ENCODE peak calls at places on chromosomes 12 and 14, in eight cellular contexts. One of them, this sample, is unnamed.

GRCh38 chr12:101803978-101804377 is 26.8 kb downstream of the GNPTAB start:
- DNase-seq in H54: no peak
- DNase-seq in right lobe of liver: no peak
- DNase-seq in tibial nerve: no peak
- DNase-seq in lower leg skin: no peak
- DNase-seq in breast epithelium: no peak
- DNase-seq in esophagus squamous epithelium: no peak
- DNase-seq in adrenal gland: no peak
- DNase-seq in this sample: no peak

GRCh38 chr14:75595211-75595610 is 16.8 kb downstream of the FLVCR2 start:
- DNase-seq in H54: no peak
- DNase-seq in right lobe of liver: no peak
- DNase-seq in tibial nerve: no peak
- DNase-seq in lower leg skin: no peak
- DNase-seq in breast epithelium: no peak
- DNase-seq in esophagus squamous epithelium: no peak
- DNase-seq in adrenal gland: no peak
- DNase-seq in this sample: no peak

GRCh38 chr14:100159107-100159864 is at the start of gene DEGS2:
- DNase-seq in H54: no peak
- DNase-seq in right lobe of liver: no peak
- DNase-seq in tibial nerve: no peak
- DNase-seq in lower leg skin: no peak
- DNase-seq in breast epithelium: no peak
- DNase-seq in esophagus squamous epithelium: no peak
- DNase-seq in adrenal gland: no peak
- DNase-seq in this sample: no peak

GRCh38 chr12:72511906-72512305 is 239.7 kb downstream of the TRHDE start:
- DNase-seq in H54: no peak
- DNase-seq in right lobe of liver: no peak
- DNase-seq in tibial nerve: no peak
- DNase-seq in lower leg skin: no peak
- DNase-seq in breast epithelium: no peak
- DNase-seq in esophagus squamous epithelium: no peak
- DNase-seq in adrenal gland: no peak
- DNase-seq in this sample: no peak

GRCh38 chr12:45050331-45050750 is 558 bp downstream of the DBX2 start:
- DNase-seq in H54: no peak
- DNase-seq in right lobe of liver: no peak
- DNase-seq in tibial nerve: no peak
- DNase-seq in lower leg skin: no peak
- DNase-seq in breast epithelium: no peak
- DNase-seq in esophagus squamous epithelium: no peak
- DNase-seq in adrenal gland: no peak
- DNase-seq in this sample: no peak

GRCh38 chr12:96912261-96912660 is 5.2 kb downstream of the NEDD1 start:
- DNase-seq in H54: no peak
- DNase-seq in right lobe of liver: no peak
- DNase-seq in tibial nerve: no peak
- DNase-seq in lower leg skin: no peak
- DNase-seq in breast epithelium: no peak
- DNase-seq in esophagus squamous epithelium: no peak
- DNase-seq in adrenal gland: no peak
- DNase-seq in this sample: no peak

GRCh38 chr12:7844131-7844530 is 28.6 kb downstream of the SLC2A14 start:
- DNase-seq in H54: no peak
- DNase-seq in right lobe of liver: no peak
- DNase-seq in tibial nerve: no peak
- DNase-seq in lower leg skin: no peak
- DNase-seq in breast epithelium: no peak
- DNase-seq in esophagus squamous epithelium: no peak
- DNase-seq in adrenal gland: no peak
- DNase-seq in this sample: peak; percentile 68

GRCh38 chr14:26872930-26873470 is 275.2 kb upstream of the NOVA1 start:
- DNase-seq in H54: no peak
- DNase-seq in right lobe of liver: no peak
- DNase-seq in tibial nerve: no peak
- DNase-seq in lower leg skin: peak; percentile 77
- DNase-seq in breast epithelium: no peak
- DNase-seq in esophagus squamous epithelium: no peak
- DNase-seq in adrenal gland: no peak
- DNase-seq in this sample: no peak

GRCh38 chr14:31243860-31244259 is 36.3 kb upstream of the HECTD1 start:
- DNase-seq in H54: no peak
- DNase-seq in right lobe of liver: no peak
- DNase-seq in tibial nerve: no peak
- DNase-seq in lower leg skin: peak; percentile 83
- DNase-seq in breast epithelium: no peak
- DNase-seq in esophagus squamous epithelium: no peak
- DNase-seq in adrenal gland: no peak
- DNase-seq in this sample: peak; percentile 19

GRCh38 chr14:101596742-101597141 is 35.4 kb downstream of the DIO3 start:
- DNase-seq in H54: no peak
- DNase-seq in right lobe of liver: peak; percentile 29
- DNase-seq in tibial nerve: no peak
- DNase-seq in lower leg skin: peak; percentile 50
- DNase-seq in breast epithelium: no peak
- DNase-seq in esophagus squamous epithelium: no peak
- DNase-seq in adrenal gland: no peak
- DNase-seq in this sample: no peak

GRCh38 chr12:111445311-111446043 is 39.8 kb downstream of the SH2B3 start:
- DNase-seq in H54: no peak
- DNase-seq in right lobe of liver: peak; percentile 46
- DNase-seq in tibial nerve: no peak
- DNase-seq in lower leg skin: peak; percentile 76
- DNase-seq in breast epithelium: no peak
- DNase-seq in esophagus squamous epithelium: no peak
- DNase-seq in adrenal gland: no peak
- DNase-seq in this sample: no peak

GRCh38 chr14:101562659-101563351 is 1.5 kb downstream of the DIO3 start:
- DNase-seq in H54: no peak
- DNase-seq in right lobe of liver: no peak
- DNase-seq in tibial nerve: no peak
- DNase-seq in lower leg skin: no peak
- DNase-seq in breast epithelium: no peak
- DNase-seq in esophagus squamous epithelium: no peak
- DNase-seq in adrenal gland: no peak
- DNase-seq in this sample: no peak

GRCh38 chr12:13981296-13981962 is at the start of gene GRIN2B:
- DNase-seq in H54: no peak
- DNase-seq in right lobe of liver: no peak
- DNase-seq in tibial nerve: no peak
- DNase-seq in lower leg skin: no peak
- DNase-seq in breast epithelium: no peak
- DNase-seq in esophagus squamous epithelium: no peak
- DNase-seq in adrenal gland: no peak
- DNase-seq in this sample: no peak

GRCh38 chr12:55034218-55034617 is 14.4 kb downstream of the NEUROD4 start:
- DNase-seq in H54: no peak
- DNase-seq in right lobe of liver: no peak
- DNase-seq in tibial nerve: no peak
- DNase-seq in lower leg skin: no peak
- DNase-seq in breast epithelium: no peak
- DNase-seq in esophagus squamous epithelium: no peak
- DNase-seq in adrenal gland: no peak
- DNase-seq in this sample: no peak

GRCh38 chr12:121921106-121921505 is 2.7 kb downstream of the CFAP251 start:
- DNase-seq in H54: no peak
- DNase-seq in right lobe of liver: no peak
- DNase-seq in tibial nerve: no peak
- DNase-seq in lower leg skin: no peak
- DNase-seq in breast epithelium: no peak
- DNase-seq in esophagus squamous epithelium: no peak
- DNase-seq in adrenal gland: no peak
- DNase-seq in this sample: no peak

GRCh38 chr14:55581011-55581806 is 1.2 kb downstream of the KTN1 start:
- DNase-seq in H54: no peak
- DNase-seq in right lobe of liver: peak; percentile 52
- DNase-seq in tibial nerve: no peak
- DNase-seq in lower leg skin: no peak
- DNase-seq in breast epithelium: peak; percentile 52
- DNase-seq in esophagus squamous epithelium: no peak
- DNase-seq in adrenal gland: peak; percentile 59
- DNase-seq in this sample: peak; percentile 57
- TF ChIP-seq POLR2A in H54: no peak
- TF ChIP-seq POLR2A in right lobe of liver: no peak
- TF ChIP-seq POLR2A in tibial nerve: no peak
- TF ChIP-seq POLR2A in lower leg skin: no peak
- TF ChIP-seq POLR2A in breast epithelium: no peak
- TF ChIP-seq POLR2A in esophagus squamous epithelium: no peak
- TF ChIP-seq POLR2A in adrenal gland: peak; percentile 19
- TF ChIP-seq POLR2A in this sample: no peak

DNA sequence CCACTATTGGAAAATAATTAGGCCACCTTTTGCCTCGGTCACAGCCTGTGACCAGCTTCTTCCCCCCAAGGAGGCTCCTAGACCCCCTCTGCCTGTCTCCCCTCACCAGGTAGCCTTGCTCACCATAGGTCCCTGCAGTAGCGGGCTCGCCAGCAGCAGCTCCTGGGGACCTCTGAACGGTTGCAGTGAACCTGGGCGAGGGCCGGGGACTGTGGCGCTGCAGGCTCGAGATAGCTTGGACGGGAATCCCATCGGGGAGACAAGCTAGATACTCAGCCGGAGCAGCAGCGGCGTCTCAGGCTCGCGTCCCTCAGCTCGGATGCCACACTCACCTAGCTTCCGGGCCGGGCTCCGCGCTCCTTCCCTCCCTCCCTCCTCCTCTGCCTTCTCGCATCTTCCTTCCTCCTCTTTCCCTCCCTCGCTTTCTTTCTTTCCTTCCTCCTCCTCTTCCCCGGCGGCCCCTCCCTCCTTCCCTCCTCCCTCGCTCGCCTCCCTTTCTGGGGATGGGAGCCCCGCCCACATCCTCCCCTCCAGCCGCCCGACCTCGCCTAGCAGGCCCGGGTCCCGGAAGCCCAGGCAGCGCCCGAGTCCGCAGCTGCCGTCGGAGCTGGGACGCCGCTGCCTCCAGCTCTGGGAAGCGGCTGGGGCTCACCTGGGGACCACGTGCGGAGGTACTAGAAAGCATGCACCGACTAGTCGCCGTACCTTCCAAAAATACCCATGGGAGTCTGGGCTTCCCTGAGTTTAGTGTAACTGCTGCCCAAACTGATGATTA is at the start of gene BMP4:
- DNase-seq in H54: no peak
- DNase-seq in right lobe of liver: peak; percentile 64
- DNase-seq in tibial nerve: peak; percentile 65
- DNase-seq in lower leg skin: peak; percentile 98
- DNase-seq in breast epithelium: peak; percentile 79
- DNase-seq in esophagus squamous epithelium: no peak
- DNase-seq in adrenal gland: peak; percentile 80
- DNase-seq in this sample: no peak
- TF ChIP-seq POLR2A in H54: peak; percentile 52
- TF ChIP-seq POLR2A in right lobe of liver: no peak
- TF ChIP-seq POLR2A in tibial nerve: peak; percentile 57
- TF ChIP-seq POLR2A in lower leg skin: no peak
- TF ChIP-seq POLR2A in breast epithelium: peak; percentile 67
- TF ChIP-seq POLR2A in esophagus squamous epithelium: peak; percentile 64
- TF ChIP-seq POLR2A in adrenal gland: peak; percentile 70
- TF ChIP-seq POLR2A in this sample: no peak

GRCh38 chr12:6375269-6376078 is at the start of gene SCNN1A:
- DNase-seq in H54: no peak
- DNase-seq in right lobe of liver: peak; percentile 70
- DNase-seq in tibial nerve: no peak
- DNase-seq in lower leg skin: peak; percentile 88
- DNase-seq in breast epithelium: peak; percentile 81
- DNase-seq in esophagus squamous epithelium: no peak
- DNase-seq in adrenal gland: peak; percentile 55
- DNase-seq in this sample: no peak
- TF ChIP-seq POLR2A in H54: no peak
- TF ChIP-seq POLR2A in right lobe of liver: no peak
- TF ChIP-seq POLR2A in tibial nerve: no peak
- TF ChIP-seq POLR2A in lower leg skin: no peak
- TF ChIP-seq POLR2A in breast epithelium: peak; percentile 68
- TF ChIP-seq POLR2A in esophagus squamous epithelium: peak; percentile 78
- TF ChIP-seq POLR2A in adrenal gland: no peak
- TF ChIP-seq POLR2A in this sample: no peak

GRCh38 chr12:131929530-131930456 is 717 bp downstream of the PUS1 start:
- DNase-seq in H54: no peak
- DNase-seq in right lobe of liver: peak; percentile 49
- DNase-seq in tibial nerve: no peak
- DNase-seq in lower leg skin: no peak
- DNase-seq in breast epithelium: no peak
- DNase-seq in esophagus squamous epithelium: no peak
- DNase-seq in adrenal gland: no peak
- DNase-seq in this sample: peak; percentile 73

GRCh38 chr12:131930510-131930909 is 1.4 kb downstream of the PUS1 start:
- DNase-seq in H54: no peak
- DNase-seq in right lobe of liver: no peak
- DNase-seq in tibial nerve: no peak
- DNase-seq in lower leg skin: no peak
- DNase-seq in breast epithelium: no peak
- DNase-seq in esophagus squamous epithelium: no peak
- DNase-seq in adrenal gland: no peak
- DNase-seq in this sample: no peak

GRCh38 chr12:131927110-131928079 is 1.7 kb upstream of the PUS1 start:
- DNase-seq in H54: no peak
- DNase-seq in right lobe of liver: peak; percentile 54
- DNase-seq in tibial nerve: no peak
- DNase-seq in lower leg skin: no peak
- DNase-seq in breast epithelium: no peak
- DNase-seq in esophagus squamous epithelium: no peak
- DNase-seq in adrenal gland: no peak
- DNase-seq in this sample: no peak

GRCh38 chr12:131928080-131928764 is 854 bp upstream of the PUS1 start:
- DNase-seq in H54: no peak
- DNase-seq in right lobe of liver: no peak
- DNase-seq in tibial nerve: no peak
- DNase-seq in lower leg skin: no peak
- DNase-seq in breast epithelium: no peak
- DNase-seq in esophagus squamous epithelium: no peak
- DNase-seq in adrenal gland: no peak
- DNase-seq in this sample: no peak

GRCh38 chr12:131928765-131929529 is at the start of gene PUS1:
- DNase-seq in H54: peak; percentile 98
- DNase-seq in right lobe of liver: peak; percentile 96
- DNase-seq in tibial nerve: peak; percentile 87
- DNase-seq in lower leg skin: peak; percentile 98
- DNase-seq in breast epithelium: peak; percentile 94
- DNase-seq in esophagus squamous epithelium: peak; percentile 65
- DNase-seq in adrenal gland: peak; percentile 96
- DNase-seq in this sample: peak; percentile 97
- TF ChIP-seq POLR2A in H54: peak; percentile 84
- TF ChIP-seq POLR2A in right lobe of liver: peak; percentile 51
- TF ChIP-seq POLR2A in tibial nerve: peak; percentile 28
- TF ChIP-seq POLR2A in lower leg skin: no peak
- TF ChIP-seq POLR2A in breast epithelium: no peak
- TF ChIP-seq POLR2A in esophagus squamous epithelium: peak; percentile 75
- TF ChIP-seq POLR2A in adrenal gland: peak; percentile 65
- TF ChIP-seq POLR2A in this sample: peak; percentile 53

DNA sequence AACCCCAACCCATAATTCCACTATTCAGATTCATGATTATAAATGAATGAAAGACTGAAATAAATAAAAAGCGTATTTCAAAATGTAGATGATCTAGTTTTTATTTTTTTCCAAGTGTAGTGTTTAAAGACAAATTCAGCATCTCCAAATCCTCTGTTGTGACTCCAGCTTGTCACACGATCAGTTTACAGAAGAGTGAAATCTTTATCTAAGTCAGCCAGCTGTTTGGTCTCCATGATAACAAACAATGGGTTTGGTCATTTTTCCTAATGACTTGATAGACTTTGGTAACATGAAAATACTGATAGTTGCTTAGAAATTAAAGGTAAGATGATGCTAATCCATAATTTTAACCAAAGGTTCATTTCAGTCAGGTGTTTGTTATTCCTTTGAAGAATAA is 114.5 kb upstream of the RASSF8 start:
- DNase-seq in H54: no peak
- DNase-seq in right lobe of liver: no peak
- DNase-seq in tibial nerve: no peak
- DNase-seq in lower leg skin: no peak
- DNase-seq in breast epithelium: no peak
- DNase-seq in esophagus squamous epithelium: no peak
- DNase-seq in adrenal gland: no peak
- DNase-seq in this sample: peak; percentile 45
- TF ChIP-seq POLR2A in H54: no peak
- TF ChIP-seq POLR2A in right lobe of liver: no peak
- TF ChIP-seq POLR2A in tibial nerve: no peak
- TF ChIP-seq POLR2A in lower leg skin: no peak
- TF ChIP-seq POLR2A in breast epithelium: no peak
- TF ChIP-seq POLR2A in esophagus squamous epithelium: no peak
- TF ChIP-seq POLR2A in adrenal gland: no peak
- TF ChIP-seq POLR2A in this sample: no peak